ENCODE peak calls at places on chromosomes 11 and 22, in nine cellular contexts. Q, H, L, C, D, U, E, Y and P are unnamed samples.

GRCh38 chr11:257766-258493 is 20.3 kb upstream of the NLRP6 start:
- DNase-seq in Q (no peak), H (no peak), L (no peak), C (no peak), D (no peak), U (no peak), E (no peak), Y (no peak), P (no peak)

GRCh38 chr11:122322369-122322768 is 206.4 kb upstream of the BLID start:
- DNase-seq in Q (no peak), H (no peak), L (no peak), C (no peak), D (no peak), U (no peak), E (no peak), Y (no peak), P (no peak)

GRCh38 chr22:29003975-29004646 is 57.5 kb downstream of the C22orf31 start:
- DNase-seq in Q (no peak), H (peak), L (no peak), C (no peak), D (no peak), U (peak), E (no peak), Y (no peak), P (no peak)

GRCh38 chr11:132886335-132886734 is 646.0 kb downstream of the OPCML start:
- DNase-seq in Q (no peak), H (no peak), L (no peak), C (no peak), D (no peak), U (no peak), E (no peak), Y (no peak), P (no peak)

GRCh38 chr11:33268945-33269567 is 11.9 kb downstream of the HIPK3 start:
- DNase-seq in Q (no peak), H (no peak), L (no peak), C (no peak), D (no peak), U (no peak), E (no peak), Y (no peak), P (no peak)

GRCh38 chr11:134261626-134262488 is 8.5 kb downstream of the ACAD8 start:
- DNase-seq in Q (peak), H (no peak), L (no peak), C (no peak), D (no peak), U (peak), E (no peak), Y (no peak), P (no peak)

GRCh38 chr22:35352214-35353111 is 28.4 kb upstream of the HMOX1 start:
- DNase-seq in Q (peak), H (peak), L (peak), C (no peak), D (peak), U (peak), E (no peak), Y (peak), P (no peak)

GRCh38 chr22:30731658-30732057 is 37.0 kb downstream of the OSBP2 start:
- DNase-seq in Q (no peak), H (no peak), L (no peak), C (no peak), D (no peak), U (no peak), E (no peak), Y (no peak), P (no peak)

GRCh38 chr11:88174627-88175003 is 628 bp downstream of the RAB38 start:
- DNase-seq in Q (peak), H (peak), L (peak), C (no peak), D (peak), U (peak), E (peak), Y (peak), P (no peak)

GRCh38 chr11:40179541-40179940 is 1279.9 kb downstream of the LRRC4C start:
- DNase-seq in Q (no peak), H (no peak), L (no peak), C (no peak), D (no peak), U (no peak), E (no peak), Y (no peak), P (no peak)

GRCh38 chr11:60925685-60926267 is 1.5 kb downstream of the TMEM132A start:
- DNase-seq in Q (peak), H (no peak), L (no peak), C (no peak), D (no peak), U (no peak), E (no peak), Y (no peak), P (peak)

GRCh38 chr11:108966206-108966605 is 301.3 kb downstream of the DDX10 start:
- DNase-seq in Q (no peak), H (no peak), L (no peak), C (no peak), D (no peak), U (no peak), E (no peak), Y (no peak), P (no peak)

GRCh38 chr11:90171359-90171758 is 36.9 kb downstream of the NAALAD2 start:
- DNase-seq in Q (no peak), H (no peak), L (no peak), C (no peak), D (no peak), U (no peak), E (no peak), Y (no peak), P (no peak)

GRCh38 chr11:116379185-116379828 is 393.5 kb downstream of the BUD13 start:
- DNase-seq in Q (no peak), H (no peak), L (no peak), C (no peak), D (no peak), U (peak), E (no peak), Y (no peak), P (no peak)

GRCh38 chr11:46738887-46739286 is 19.9 kb downstream of the F2 start:
- DNase-seq in Q (no peak), H (no peak), L (peak), C (no peak), D (no peak), U (no peak), E (no peak), Y (peak), P (no peak)
- TF ChIP-seq POLR2A in Q (no peak), H (no peak), L (no peak), C (no peak), D (no peak), U (no peak), E (no peak), Y (no peak), P (no peak)

GRCh38 chr11:19712281-19713220 is at the start of gene NAV2:
- DNase-seq in Q (peak), H (peak), L (peak), C (peak), D (peak), U (peak), E (peak), Y (peak), P (peak)
- TF ChIP-seq POLR2A in Q (peak), H (peak), L (peak), C (peak), D (peak), U (peak), E (peak), Y (peak), P (peak)

DNA sequence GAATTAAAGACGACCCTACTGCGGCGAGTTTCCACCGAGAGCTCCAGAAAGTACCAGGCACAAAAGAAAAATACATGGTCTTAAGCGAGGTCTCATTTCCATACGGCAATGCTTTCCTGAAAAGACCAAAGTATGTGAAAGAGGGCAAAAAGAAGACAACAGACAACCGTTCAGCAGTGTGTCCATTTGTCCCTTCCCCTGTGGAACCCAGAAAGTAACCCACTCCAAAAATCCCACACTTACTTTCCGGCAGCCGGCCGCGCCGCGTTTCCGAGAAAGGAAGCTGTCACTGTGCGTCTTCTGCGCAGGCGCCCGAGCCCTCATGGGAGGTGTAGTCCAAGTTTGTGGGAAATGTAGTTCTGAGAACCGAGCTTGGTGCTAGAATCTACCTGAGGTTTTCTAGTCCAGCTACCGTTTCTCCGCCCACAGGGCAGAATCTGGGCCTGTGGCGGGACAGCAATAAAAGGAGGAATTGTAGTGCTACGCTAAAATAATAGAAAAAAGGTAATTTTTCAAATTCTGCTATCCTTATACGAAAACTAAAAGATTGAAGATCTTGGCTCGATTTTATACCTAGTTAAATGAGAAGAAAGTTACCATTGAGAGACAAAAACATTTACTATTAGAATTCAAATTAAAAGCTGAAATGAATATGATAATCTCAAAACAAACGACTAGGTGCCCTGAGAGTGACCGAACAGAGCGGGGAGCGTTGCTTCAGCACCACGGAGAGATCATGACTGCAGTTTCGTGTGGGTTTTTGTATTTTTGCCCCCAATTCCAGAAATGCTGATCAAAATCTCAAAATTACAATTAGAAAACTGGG is at the start of gene PUS3:
- DNase-seq in Q (peak), H (peak), L (peak), C (peak), D (peak), U (peak), E (peak), Y (peak), P (peak)
- TF ChIP-seq POLR2A in Q (peak), H (peak), L (no peak), C (peak), D (peak), U (peak), E (peak), Y (peak), P (peak)

DNA sequence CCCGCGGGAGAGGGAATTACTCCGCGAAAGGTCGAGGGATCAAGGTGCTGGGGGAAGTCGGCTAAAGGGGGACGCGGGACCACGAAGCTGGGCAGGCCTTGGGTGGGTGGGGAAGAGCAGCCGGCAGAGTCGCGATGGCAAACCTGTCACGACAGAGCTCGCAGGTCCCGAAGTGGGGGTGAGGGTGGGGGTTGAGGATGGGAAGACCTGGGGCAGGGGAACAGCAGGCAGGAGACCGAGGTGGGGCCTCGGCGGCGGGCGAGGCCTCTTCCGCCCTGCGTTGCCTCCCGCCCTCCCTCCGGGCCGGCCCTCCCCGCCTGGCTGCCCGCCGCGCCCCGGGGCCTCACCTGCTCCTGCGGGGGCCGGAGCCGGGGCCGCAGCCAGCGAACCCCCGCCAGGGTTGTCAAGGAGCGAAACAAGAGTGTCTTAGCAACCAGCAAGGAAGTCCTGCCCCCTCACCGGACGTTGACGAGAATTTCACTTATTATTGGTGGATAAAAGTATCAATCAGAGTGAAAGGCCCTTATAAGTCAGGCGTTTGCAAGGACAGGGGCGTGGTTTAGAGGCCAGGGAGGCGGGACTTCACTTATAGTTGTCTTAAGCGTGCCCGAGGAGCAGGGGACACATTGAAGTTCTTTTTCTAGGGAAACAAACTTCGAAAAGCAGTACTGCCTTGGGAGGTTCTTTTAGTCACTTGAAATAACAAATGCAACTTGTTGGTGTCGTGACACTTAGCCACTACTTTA is at the start of gene DNAL4:
- DNase-seq in Q (peak), H (peak), L (peak), C (peak), D (peak), U (peak), E (peak), Y (peak), P (peak)
- TF ChIP-seq POLR2A in Q (no peak), H (no peak), L (no peak), C (no peak), D (peak), U (peak), E (peak), Y (peak), P (no peak)

GRCh38 chr22:42856865-42857704 is at the start of gene ARFGAP3:
- DNase-seq in Q (peak), H (peak), L (peak), C (peak), D (peak), U (peak), E (peak), Y (peak), P (peak)
- TF ChIP-seq POLR2A in Q (peak), H (peak), L (no peak), C (peak), D (peak), U (peak), E (peak), Y (peak), P (peak)

DNA sequence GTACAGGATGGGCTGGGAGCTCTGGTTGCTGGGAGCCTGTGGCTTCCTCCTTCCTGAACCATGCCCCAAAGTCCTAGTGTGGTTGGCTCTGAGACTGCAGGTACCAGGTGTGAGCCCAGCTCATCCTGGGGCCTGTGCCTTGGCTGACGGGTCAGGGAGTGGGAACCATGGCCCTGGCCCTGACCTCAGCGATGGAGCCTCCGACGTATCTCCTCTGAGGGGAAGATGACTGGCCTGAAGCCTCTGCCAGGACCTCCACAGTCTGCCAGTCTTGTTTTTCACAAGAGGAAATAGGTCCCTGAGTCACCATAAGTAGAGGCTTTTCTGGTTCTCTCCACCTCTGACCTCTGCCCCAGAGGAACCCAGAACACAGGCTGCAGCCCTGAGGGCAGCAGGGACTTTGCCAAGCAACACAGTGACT is 3.4 kb downstream of the RCE1 start:
- DNase-seq in Q (no peak), H (peak), L (peak), C (no peak), D (no peak), U (no peak), E (no peak), Y (no peak), P (peak)
- TF ChIP-seq POLR2A in Q (no peak), H (no peak), L (no peak), C (no peak), D (no peak), U (no peak), E (no peak), Y (no peak), P (no peak)

DNA sequence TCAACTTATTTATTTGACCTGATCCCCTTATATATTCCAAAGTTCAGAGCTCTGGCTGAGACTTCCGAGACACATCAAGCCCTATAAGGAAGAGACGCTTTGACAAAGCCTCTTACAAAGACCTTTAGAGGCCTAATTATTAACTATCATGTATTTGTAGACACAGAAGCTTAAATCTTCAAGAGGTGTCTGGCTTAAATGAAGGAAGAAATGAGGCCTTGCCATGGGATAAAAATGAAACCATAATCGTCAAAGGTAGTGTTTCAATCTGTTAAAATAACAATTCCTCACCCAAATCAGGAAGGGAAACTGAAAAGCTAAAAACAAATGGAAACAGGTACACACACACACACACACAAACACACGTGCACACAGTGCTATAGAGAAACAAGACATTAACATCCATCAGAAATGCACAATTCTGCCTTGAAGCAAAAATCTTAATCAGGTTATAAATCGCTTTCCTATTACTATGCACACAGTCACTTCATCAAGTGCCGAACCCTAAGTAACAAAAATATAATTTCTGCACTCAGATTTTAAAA is 50.2 kb downstream of the PITPNB start:
- DNase-seq in Q (no peak), H (no peak), L (no peak), C (no peak), D (no peak), U (no peak), E (no peak), Y (no peak), P (no peak)
- TF ChIP-seq POLR2A in Q (no peak), H (no peak), L (no peak), C (no peak), D (no peak), U (no peak), E (no peak), Y (no peak), P (no peak)

DNA sequence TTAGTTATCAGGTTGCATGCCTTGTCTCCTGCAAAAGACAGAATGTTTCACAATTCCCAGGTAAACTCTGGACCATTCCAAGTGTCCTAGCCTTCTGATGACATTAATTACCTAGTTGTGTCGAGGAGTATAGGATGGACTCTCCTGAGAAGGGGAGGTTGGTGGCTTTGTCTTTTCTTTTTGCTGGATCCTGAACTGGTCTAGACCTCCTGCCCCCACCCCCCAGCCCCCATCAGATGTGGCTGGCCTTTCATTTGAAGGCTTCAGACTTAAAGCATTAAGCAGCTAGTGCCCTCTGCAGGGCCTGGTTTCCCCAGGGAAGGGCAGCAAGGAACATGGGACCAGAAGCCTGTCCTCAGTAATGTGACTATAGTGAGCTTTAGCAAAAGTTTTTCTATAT is 9.7 kb downstream of the MCAM start:
- DNase-seq in Q (no peak), H (no peak), L (no peak), C (no peak), D (no peak), U (no peak), E (no peak), Y (no peak), P (no peak)
- TF ChIP-seq POLR2A in Q (no peak), H (no peak), L (no peak), C (no peak), D (no peak), U (no peak), E (no peak), Y (no peak), P (no peak)

DNA sequence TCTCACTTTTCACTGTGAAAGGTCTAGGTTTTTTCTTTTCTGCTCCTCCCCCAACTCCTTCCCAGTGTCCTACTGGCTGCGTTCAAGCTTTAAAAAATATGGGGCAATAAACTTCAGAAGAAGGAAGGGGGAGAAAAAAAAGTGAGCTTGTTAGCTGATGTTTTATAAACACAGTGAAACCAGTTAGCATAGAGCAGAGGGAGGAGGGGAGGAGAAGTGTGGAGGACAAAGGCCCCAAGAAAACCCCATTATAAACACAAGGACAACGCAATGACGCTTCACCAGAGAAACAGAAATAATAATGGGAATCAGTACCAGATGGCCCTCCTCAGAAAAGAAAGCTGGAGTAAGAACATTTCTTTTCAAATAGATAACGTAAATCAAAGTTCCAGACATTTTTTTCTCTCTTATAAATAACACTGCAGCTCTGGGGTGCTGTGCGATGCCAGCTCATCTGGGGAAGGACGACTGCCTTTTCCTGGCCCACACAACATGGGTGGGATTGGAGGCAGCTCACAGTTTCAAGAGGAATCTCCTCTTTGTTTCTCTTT is 235.3 kb upstream of the NARS2 start:
- DNase-seq in Q (no peak), H (no peak), L (no peak), C (no peak), D (no peak), U (no peak), E (peak), Y (no peak), P (no peak)
- TF ChIP-seq POLR2A in Q (no peak), H (no peak), L (no peak), C (no peak), D (no peak), U (no peak), E (no peak), Y (no peak), P (no peak)